ENCODE peak calls at places on chromosomes 2 and 18, in seven cellular contexts. One of them, this sample, is unnamed.

GRCh38 chr2:236892721-236893120 is 193.0 kb upstream of the COPS8 start:
- DNase-seq in AML-193: no peak
- DNase-seq in A172: no peak
- DNase-seq in H54: no peak
- DNase-seq in HFF-Myc: no peak
- DNase-seq in stimulated activated CD8-positive, alpha-beta memory T cell treated with anti-CD3 and anti-CD28 coated beads, Interleukin-2, amount 100 ng/mL, for 48 hours: no peak
- DNase-seq in KBM-7: no peak
- DNase-seq in this sample: no peak

GRCh38 chr18:63264871-63265270 is 54.7 kb downstream of the BCL2 start:
- DNase-seq in HFF-Myc: no peak
- DNase-seq in AML-193: no peak
- DNase-seq in stimulated activated CD8-positive, alpha-beta memory T cell treated with anti-CD3 and anti-CD28 coated beads, Interleukin-2, amount 100 ng/mL, for 48 hours: no peak
- DNase-seq in A172: no peak
- DNase-seq in H54: no peak
- DNase-seq in KBM-7: no peak
- DNase-seq in this sample: no peak

GRCh38 chr2:102615620-102616436 is 3.5 kb upstream of the SLC9A2 start:
- DNase-seq in KBM-7: peak; percentile 62
- DNase-seq in H54: peak; percentile 46
- DNase-seq in stimulated activated CD8-positive, alpha-beta memory T cell treated with anti-CD3 and anti-CD28 coated beads, Interleukin-2, amount 100 ng/mL, for 48 hours: peak; percentile 20
- DNase-seq in HFF-Myc: peak; percentile 15
- DNase-seq in AML-193: peak; percentile 76
- DNase-seq in A172: peak; percentile 50
- DNase-seq in this sample: peak; percentile 25

GRCh38 chr2:196259507-196260481 is 88.4 kb upstream of the STK17B start:
- DNase-seq in A172: peak; percentile 91
- DNase-seq in H54: no peak
- DNase-seq in HFF-Myc: no peak
- DNase-seq in KBM-7: peak; percentile 78
- DNase-seq in stimulated activated CD8-positive, alpha-beta memory T cell treated with anti-CD3 and anti-CD28 coated beads, Interleukin-2, amount 100 ng/mL, for 48 hours: no peak
- DNase-seq in AML-193: no peak
- DNase-seq in this sample: no peak

GRCh38 chr2:27701676-27702075 is 38.0 kb downstream of the SLC4A1AP start:
- DNase-seq in stimulated activated CD8-positive, alpha-beta memory T cell treated with anti-CD3 and anti-CD28 coated beads, Interleukin-2, amount 100 ng/mL, for 48 hours: no peak
- DNase-seq in A172: no peak
- DNase-seq in KBM-7: no peak
- DNase-seq in H54: no peak
- DNase-seq in HFF-Myc: no peak
- DNase-seq in AML-193: no peak
- DNase-seq in this sample: no peak

GRCh38 chr2:224658776-224659175 is 57.4 kb downstream of the CCDC195 start:
- DNase-seq in A172: no peak
- DNase-seq in KBM-7: no peak
- DNase-seq in HFF-Myc: no peak
- DNase-seq in H54: no peak
- DNase-seq in stimulated activated CD8-positive, alpha-beta memory T cell treated with anti-CD3 and anti-CD28 coated beads, Interleukin-2, amount 100 ng/mL, for 48 hours: no peak
- DNase-seq in AML-193: no peak
- DNase-seq in this sample: no peak

GRCh38 chr2:232349546-232349945 is 29.0 kb upstream of the ALPP start:
- DNase-seq in H54: no peak
- DNase-seq in HFF-Myc: no peak
- DNase-seq in KBM-7: no peak
- DNase-seq in stimulated activated CD8-positive, alpha-beta memory T cell treated with anti-CD3 and anti-CD28 coated beads, Interleukin-2, amount 100 ng/mL, for 48 hours: no peak
- DNase-seq in AML-193: no peak
- DNase-seq in A172: no peak
- DNase-seq in this sample: no peak

GRCh38 chr18:48826271-48826670 is 124.5 kb downstream of the SMAD7 start:
- DNase-seq in AML-193: no peak
- DNase-seq in A172: no peak
- DNase-seq in H54: no peak
- DNase-seq in HFF-Myc: no peak
- DNase-seq in stimulated activated CD8-positive, alpha-beta memory T cell treated with anti-CD3 and anti-CD28 coated beads, Interleukin-2, amount 100 ng/mL, for 48 hours: no peak
- DNase-seq in KBM-7: no peak
- DNase-seq in this sample: no peak

GRCh38 chr2:96510931-96511595 is 5.9 kb upstream of the NEURL3 start:
- DNase-seq in stimulated activated CD8-positive, alpha-beta memory T cell treated with anti-CD3 and anti-CD28 coated beads, Interleukin-2, amount 100 ng/mL, for 48 hours: no peak
- DNase-seq in HFF-Myc: no peak
- DNase-seq in H54: no peak
- DNase-seq in KBM-7: no peak
- DNase-seq in A172: no peak
- DNase-seq in AML-193: no peak
- DNase-seq in this sample: no peak

GRCh38 chr2:236157815-236158498 is 10.2 kb downstream of the GBX2 start:
- DNase-seq in HFF-Myc: no peak
- DNase-seq in H54: no peak
- DNase-seq in A172: no peak
- DNase-seq in AML-193: no peak
- DNase-seq in stimulated activated CD8-positive, alpha-beta memory T cell treated with anti-CD3 and anti-CD28 coated beads, Interleukin-2, amount 100 ng/mL, for 48 hours: no peak
- DNase-seq in KBM-7: no peak
- DNase-seq in this sample: no peak

GRCh38 chr2:216082388-216082733 is 642 bp downstream of the TMEM169 start:
- DNase-seq in AML-193: no peak
- DNase-seq in A172: peak; percentile 13
- DNase-seq in HFF-Myc: no peak
- DNase-seq in KBM-7: no peak
- DNase-seq in stimulated activated CD8-positive, alpha-beta memory T cell treated with anti-CD3 and anti-CD28 coated beads, Interleukin-2, amount 100 ng/mL, for 48 hours: no peak
- DNase-seq in H54: no peak
- DNase-seq in this sample: no peak

GRCh38 chr2:75173746-75174145 is 25.6 kb downstream of the TACR1 start:
- DNase-seq in H54: no peak
- DNase-seq in AML-193: no peak
- DNase-seq in A172: no peak
- DNase-seq in HFF-Myc: no peak
- DNase-seq in stimulated activated CD8-positive, alpha-beta memory T cell treated with anti-CD3 and anti-CD28 coated beads, Interleukin-2, amount 100 ng/mL, for 48 hours: no peak
- DNase-seq in KBM-7: no peak
- DNase-seq in this sample: no peak

GRCh38 chr2:132731431-132731830 is 61.4 kb upstream of the LYPD1 start:
- DNase-seq in stimulated activated CD8-positive, alpha-beta memory T cell treated with anti-CD3 and anti-CD28 coated beads, Interleukin-2, amount 100 ng/mL, for 48 hours: no peak
- DNase-seq in AML-193: no peak
- DNase-seq in KBM-7: no peak
- DNase-seq in A172: peak; percentile 5
- DNase-seq in HFF-Myc: no peak
- DNase-seq in H54: no peak
- DNase-seq in this sample: no peak

GRCh38 chr18:65735166-65735565 is 15.6 kb upstream of the CDH7 start:
- DNase-seq in stimulated activated CD8-positive, alpha-beta memory T cell treated with anti-CD3 and anti-CD28 coated beads, Interleukin-2, amount 100 ng/mL, for 48 hours: no peak
- DNase-seq in AML-193: no peak
- DNase-seq in H54: no peak
- DNase-seq in HFF-Myc: no peak
- DNase-seq in KBM-7: no peak
- DNase-seq in A172: no peak
- DNase-seq in this sample: no peak

GRCh38 chr18:26456070-26456491 is 92.3 kb downstream of the KCTD1 start:
- DNase-seq in A172: no peak
- DNase-seq in HFF-Myc: no peak
- DNase-seq in KBM-7: no peak
- DNase-seq in stimulated activated CD8-positive, alpha-beta memory T cell treated with anti-CD3 and anti-CD28 coated beads, Interleukin-2, amount 100 ng/mL, for 48 hours: no peak
- DNase-seq in H54: no peak
- DNase-seq in AML-193: no peak
- DNase-seq in this sample: no peak

GRCh38 chr2:64904405-64905329 is 84.5 kb upstream of the SLC1A4 start:
- DNase-seq in A172: no peak
- DNase-seq in stimulated activated CD8-positive, alpha-beta memory T cell treated with anti-CD3 and anti-CD28 coated beads, Interleukin-2, amount 100 ng/mL, for 48 hours: no peak
- DNase-seq in AML-193: no peak
- DNase-seq in H54: no peak
- DNase-seq in HFF-Myc: no peak
- DNase-seq in KBM-7: peak; percentile 81
- DNase-seq in this sample: no peak

GRCh38 chr2:30193104-30193681 is 38.1 kb upstream of the LBH start:
- DNase-seq in AML-193: no peak
- DNase-seq in A172: peak; percentile 14
- DNase-seq in stimulated activated CD8-positive, alpha-beta memory T cell treated with anti-CD3 and anti-CD28 coated beads, Interleukin-2, amount 100 ng/mL, for 48 hours: no peak
- DNase-seq in H54: no peak
- DNase-seq in HFF-Myc: no peak
- DNase-seq in KBM-7: no peak
- DNase-seq in this sample: no peak

GRCh38 chr2:141341444-141341843 is 789.4 kb downstream of the LRP1B start:
- DNase-seq in stimulated activated CD8-positive, alpha-beta memory T cell treated with anti-CD3 and anti-CD28 coated beads, Interleukin-2, amount 100 ng/mL, for 48 hours: no peak
- DNase-seq in HFF-Myc: peak; percentile 92
- DNase-seq in KBM-7: no peak
- DNase-seq in AML-193: no peak
- DNase-seq in A172: peak; percentile 96
- DNase-seq in H54: peak; percentile 15
- DNase-seq in this sample: peak; percentile 70

GRCh38 chr18:14971461-14972185 is 223.7 kb downstream of the ANKRD30B start:
- DNase-seq in A172: peak; percentile 92
- DNase-seq in AML-193: no peak
- DNase-seq in KBM-7: no peak
- DNase-seq in H54: no peak
- DNase-seq in HFF-Myc: no peak
- DNase-seq in stimulated activated CD8-positive, alpha-beta memory T cell treated with anti-CD3 and anti-CD28 coated beads, Interleukin-2, amount 100 ng/mL, for 48 hours: no peak
- DNase-seq in this sample: peak; percentile 61

GRCh38 chr2:40559175-40559574 is 107.3 kb upstream of the SLC8A1 start:
- DNase-seq in A172: no peak
- DNase-seq in H54: no peak
- DNase-seq in KBM-7: no peak
- DNase-seq in AML-193: no peak
- DNase-seq in stimulated activated CD8-positive, alpha-beta memory T cell treated with anti-CD3 and anti-CD28 coated beads, Interleukin-2, amount 100 ng/mL, for 48 hours: no peak
- DNase-seq in HFF-Myc: no peak
- DNase-seq in this sample: no peak

GRCh38 chr2:191539068-191539467 is 138.9 kb upstream of the NABP1 start:
- DNase-seq in A172: peak; percentile 18
- DNase-seq in stimulated activated CD8-positive, alpha-beta memory T cell treated with anti-CD3 and anti-CD28 coated beads, Interleukin-2, amount 100 ng/mL, for 48 hours: peak; percentile 17
- DNase-seq in HFF-Myc: no peak
- DNase-seq in KBM-7: peak; percentile 40
- DNase-seq in AML-193: peak; percentile 51
- DNase-seq in H54: no peak
- DNase-seq in this sample: peak; percentile 11

GRCh38 chr2:216195565-216195978 is 86.4 kb downstream of the XRCC5 start:
- DNase-seq in H54: peak; percentile 27
- DNase-seq in AML-193: no peak
- DNase-seq in stimulated activated CD8-positive, alpha-beta memory T cell treated with anti-CD3 and anti-CD28 coated beads, Interleukin-2, amount 100 ng/mL, for 48 hours: no peak
- DNase-seq in A172: peak; percentile 66
- DNase-seq in HFF-Myc: no peak
- DNase-seq in KBM-7: no peak
- DNase-seq in this sample: peak; percentile 81

GRCh38 chr2:43010428-43011141 is 215.8 kb downstream of the ZFP36L2 start:
- DNase-seq in KBM-7: no peak
- DNase-seq in HFF-Myc: no peak
- DNase-seq in H54: no peak
- DNase-seq in A172: no peak
- DNase-seq in stimulated activated CD8-positive, alpha-beta memory T cell treated with anti-CD3 and anti-CD28 coated beads, Interleukin-2, amount 100 ng/mL, for 48 hours: no peak
- DNase-seq in AML-193: no peak
- DNase-seq in this sample: no peak

GRCh38 chr2:130936451-130936850 is 99.7 kb downstream of the ARHGEF4 start:
- DNase-seq in AML-193: no peak
- DNase-seq in A172: no peak
- DNase-seq in HFF-Myc: no peak
- DNase-seq in stimulated activated CD8-positive, alpha-beta memory T cell treated with anti-CD3 and anti-CD28 coated beads, Interleukin-2, amount 100 ng/mL, for 48 hours: no peak
- DNase-seq in H54: no peak
- DNase-seq in KBM-7: no peak
- DNase-seq in this sample: no peak

GRCh38 chr2:237159006-237159897 is 73.6 kb downstream of the COPS8 start:
- DNase-seq in HFF-Myc: no peak
- DNase-seq in A172: no peak
- DNase-seq in stimulated activated CD8-positive, alpha-beta memory T cell treated with anti-CD3 and anti-CD28 coated beads, Interleukin-2, amount 100 ng/mL, for 48 hours: no peak
- DNase-seq in AML-193: no peak
- DNase-seq in H54: no peak
- DNase-seq in KBM-7: no peak
- DNase-seq in this sample: no peak

GRCh38 chr2:23146011-23146410 is 239.0 kb upstream of the KLHL29 start:
- DNase-seq in H54: no peak
- DNase-seq in A172: no peak
- DNase-seq in HFF-Myc: no peak
- DNase-seq in stimulated activated CD8-positive, alpha-beta memory T cell treated with anti-CD3 and anti-CD28 coated beads, Interleukin-2, amount 100 ng/mL, for 48 hours: no peak
- DNase-seq in AML-193: no peak
- DNase-seq in KBM-7: no peak
- DNase-seq in this sample: no peak

GRCh38 chr2:128427356-128427755 is 108.7 kb upstream of the HS6ST1 start:
- DNase-seq in A172: no peak
- DNase-seq in AML-193: no peak
- DNase-seq in HFF-Myc: no peak
- DNase-seq in H54: no peak
- DNase-seq in stimulated activated CD8-positive, alpha-beta memory T cell treated with anti-CD3 and anti-CD28 coated beads, Interleukin-2, amount 100 ng/mL, for 48 hours: no peak
- DNase-seq in KBM-7: no peak
- DNase-seq in this sample: no peak

GRCh38 chr2:66462196-66462825 is 27.4 kb downstream of the MEIS1 start:
- DNase-seq in HFF-Myc: no peak
- DNase-seq in H54: no peak
- DNase-seq in KBM-7: no peak
- DNase-seq in AML-193: no peak
- DNase-seq in stimulated activated CD8-positive, alpha-beta memory T cell treated with anti-CD3 and anti-CD28 coated beads, Interleukin-2, amount 100 ng/mL, for 48 hours: no peak
- DNase-seq in A172: no peak
- DNase-seq in this sample: no peak

GRCh38 chr18:12960846-12961397 is 13.1 kb downstream of the SEH1L start:
- DNase-seq in stimulated activated CD8-positive, alpha-beta memory T cell treated with anti-CD3 and anti-CD28 coated beads, Interleukin-2, amount 100 ng/mL, for 48 hours: no peak
- DNase-seq in HFF-Myc: no peak
- DNase-seq in AML-193: no peak
- DNase-seq in H54: no peak
- DNase-seq in A172: no peak
- DNase-seq in KBM-7: no peak
- DNase-seq in this sample: no peak

GRCh38 chr18:67417864-67418523 is 98.5 kb downstream of the DSEL start:
- DNase-seq in stimulated activated CD8-positive, alpha-beta memory T cell treated with anti-CD3 and anti-CD28 coated beads, Interleukin-2, amount 100 ng/mL, for 48 hours: no peak
- DNase-seq in A172: peak; percentile 69
- DNase-seq in H54: peak; percentile 20
- DNase-seq in KBM-7: peak; percentile 21
- DNase-seq in AML-193: peak; percentile 14
- DNase-seq in HFF-Myc: no peak
- DNase-seq in this sample: peak; percentile 71

GRCh38 chr2:214019229-214019972 is 391.5 kb upstream of the VWC2L start:
- DNase-seq in A172: peak; percentile 98
- DNase-seq in stimulated activated CD8-positive, alpha-beta memory T cell treated with anti-CD3 and anti-CD28 coated beads, Interleukin-2, amount 100 ng/mL, for 48 hours: no peak
- DNase-seq in AML-193: no peak
- DNase-seq in H54: peak; percentile 35
- DNase-seq in HFF-Myc: peak; percentile 87
- DNase-seq in KBM-7: no peak
- DNase-seq in this sample: peak; percentile 99

This sample was measured in stromal cell of bone marrow.